ENCODE peak calls at places on chromosomes 5 and 9, in six cellular contexts. O is Right ventricle myocardium superior, Q is tibial nerve, P is ELF-1, A is HCEC 1CT, N is adrenal gland. M is an unnamed sample.

GRCh38 chr9:133490201-133490681 is 11.3 kb upstream of the SLC2A6 start:
- DNase-seq in O (no peak), Q (no peak), P (no peak), A (no peak), N (no peak), M (no peak)

GRCh38 chr9:93677061-93677571 is 100.7 kb downstream of the PHF2 start:
- DNase-seq in O (peak), Q (no peak), P (peak), A (no peak), N (no peak), M (peak)

GRCh38 chr9:122213589-122214413 is 15.0 kb downstream of the LHX6 start:
- DNase-seq in O (peak), Q (no peak), P (peak), A (no peak), N (peak), M (peak)

GRCh38 chr5:89844548-89844947 is 565.0 kb downstream of the CETN3 start:
- DNase-seq in O (no peak), Q (no peak), P (peak), A (no peak), N (no peak), M (no peak)

GRCh38 chr9:136687721-136688223 is 515 bp upstream of the AGPAT2 start:
- DNase-seq in O (no peak), Q (no peak), P (no peak), A (no peak), N (no peak), M (no peak)

GRCh38 chr5:154756871-154757646 is 1.9 kb downstream of the LARP1 start:
- DNase-seq in O (peak), Q (no peak), P (no peak), A (peak), N (peak), M (no peak)

GRCh38 chr9:79256691-79257213 is 315.0 kb upstream of the TLE4 start:
- DNase-seq in O (no peak), Q (no peak), P (peak), A (peak), N (no peak), M (no peak)

GRCh38 chr5:56356121-56356875 is 123.2 kb upstream of the ANKRD55 start:
- DNase-seq in O (no peak), Q (no peak), P (no peak), A (no peak), N (no peak), M (no peak)

GRCh38 chr9:77291714-77292113 is 114.4 kb downstream of the VPS13A start:
- DNase-seq in O (no peak), Q (no peak), P (peak), A (peak), N (no peak), M (no peak)

GRCh38 chr5:169424956-169425318 is 124.0 kb upstream of the SLIT3 start:
- DNase-seq in O (no peak), Q (no peak), P (no peak), A (no peak), N (no peak), M (no peak)

GRCh38 chr5:142881076-142881466 is 110.9 kb downstream of the ARHGAP26 start:
- DNase-seq in O (no peak), Q (peak), P (peak), A (peak), N (peak), M (no peak)

GRCh38 chr5:159135896-159136531 is 36.3 kb upstream of the EBF1 start:
- DNase-seq in O (no peak), Q (no peak), P (no peak), A (peak), N (no peak), M (no peak)

GRCh38 chr9:88198346-88198807 is 60.1 kb upstream of the SPATA31C2 start:
- DNase-seq in O (peak), Q (peak), P (no peak), A (peak), N (no peak), M (no peak)

GRCh38 chr9:118606669-118607068 is 762.6 kb downstream of the BRINP1 start:
- DNase-seq in O (no peak), Q (no peak), P (no peak), A (no peak), N (no peak), M (no peak)

GRCh38 chr5:150434502-150434901 is 15.0 kb downstream of the RPS14 start:
- DNase-seq in O (no peak), Q (no peak), P (peak), A (peak), N (no peak), M (no peak)

GRCh38 chr9:107999890-108000289 is 510.3 kb upstream of the KLF4 start:
- DNase-seq in O (no peak), Q (no peak), P (no peak), A (no peak), N (no peak), M (no peak)

GRCh38 chr5:36363776-36364175 is 62.1 kb upstream of the RANBP3L start:
- DNase-seq in O (no peak), Q (no peak), P (no peak), A (no peak), N (no peak), M (no peak)

GRCh38 chr9:34744295-34745221 is 34.6 kb upstream of the CCL21 start:
- DNase-seq in O (peak), Q (no peak), P (peak), A (peak), N (peak), M (no peak)

GRCh38 chr9:124068248-124068647 is 56.7 kb downstream of the LHX2 start:
- DNase-seq in O (no peak), Q (no peak), P (no peak), A (no peak), N (no peak), M (no peak)

GRCh38 chr9:5470816-5471215 is 20.5 kb downstream of the CD274 start:
- DNase-seq in O (no peak), Q (no peak), P (no peak), A (no peak), N (no peak), M (no peak)

GRCh38 chr9:70263421-70263820 is 4.6 kb downstream of the SMC5 start:
- DNase-seq in O (no peak), Q (no peak), P (no peak), A (peak), N (no peak), M (no peak)

GRCh38 chr9:13291718-13292117 is 12.2 kb upstream of the MPDZ start:
- DNase-seq in O (no peak), Q (no peak), P (no peak), A (no peak), N (no peak), M (no peak)

GRCh38 chr9:7033611-7034010 is 275.8 kb downstream of the KDM4C start:
- DNase-seq in O (no peak), Q (no peak), P (no peak), A (no peak), N (peak), M (no peak)

GRCh38 chr5:77430726-77431125 is 61.4 kb downstream of the WDR41 start:
- DNase-seq in O (no peak), Q (no peak), P (no peak), A (no peak), N (no peak), M (no peak)

GRCh38 chr5:19608434-19608833 is 379.6 kb downstream of the CDH18 start:
- DNase-seq in O (no peak), Q (no peak), P (no peak), A (peak), N (no peak), M (no peak)